ENCODE peak calls at places on chromosomes 16 and 17, in eight cellular contexts. D, Z, L, V, E, W, H and P are unnamed samples.

GRCh38 chr17:57881783-57882291 is 32.0 kb upstream of the MRPS23 start:
- DNase-seq in H (no peak), Z (no peak), E (no peak), W (no peak), D (no peak), V (no peak), L (no peak), P (no peak)

GRCh38 chr16:48559462-48560211 is 50.3 kb downstream of the N4BP1 start:
- DNase-seq in V (no peak), L (no peak), H (no peak), D (no peak), Z (no peak), E (no peak), W (no peak), P (no peak)

GRCh38 chr16:67917140-67917851 is 14.4 kb downstream of the CTRL start:
- DNase-seq in E (no peak), D (no peak), L (no peak), V (no peak), H (no peak), Z (no peak), W (no peak), P (no peak)

GRCh38 chr17:71273451-71273850 is 847.4 kb upstream of the SOX9 start:
- DNase-seq in H (no peak), Z (no peak), D (no peak), W (peak; percentile 12), E (no peak), V (no peak), L (no peak), P (no peak)

GRCh38 chr17:82887255-82888164 is 47.7 kb upstream of the ZNF750 start:
- DNase-seq in H (no peak), L (no peak), D (no peak), Z (no peak), W (no peak), V (no peak), E (no peak), P (no peak)

GRCh38 chr16:85240982-85241924 is 129.0 kb upstream of the CIBAR2 start:
- DNase-seq in E (no peak), D (no peak), Z (no peak), H (no peak), L (no peak), W (no peak), V (no peak), P (no peak)

GRCh38 chr16:47519543-47519942 is 58.4 kb downstream of the PHKB start:
- DNase-seq in H (no peak), W (no peak), D (no peak), L (no peak), Z (no peak), V (no peak), E (no peak), P (no peak)

GRCh38 chr17:65394811-65395472 is 166.5 kb downstream of the AXIN2 start:
- DNase-seq in E (no peak), D (no peak), L (no peak), V (no peak), W (no peak), H (no peak), Z (no peak), P (no peak)

GRCh38 chr17:28364665-28365363 is at the start of gene SEBOX:
- DNase-seq in D (no peak), Z (no peak), E (no peak), L (no peak), W (no peak), H (no peak), V (no peak), P (no peak)

GRCh38 chr16:84907575-84907974 is 87.8 kb downstream of the CRISPLD2 start:
- DNase-seq in W (no peak), L (peak; percentile 55), E (no peak), Z (no peak), H (no peak), V (peak; percentile 84), D (no peak), P (peak; percentile 71)

DNA sequence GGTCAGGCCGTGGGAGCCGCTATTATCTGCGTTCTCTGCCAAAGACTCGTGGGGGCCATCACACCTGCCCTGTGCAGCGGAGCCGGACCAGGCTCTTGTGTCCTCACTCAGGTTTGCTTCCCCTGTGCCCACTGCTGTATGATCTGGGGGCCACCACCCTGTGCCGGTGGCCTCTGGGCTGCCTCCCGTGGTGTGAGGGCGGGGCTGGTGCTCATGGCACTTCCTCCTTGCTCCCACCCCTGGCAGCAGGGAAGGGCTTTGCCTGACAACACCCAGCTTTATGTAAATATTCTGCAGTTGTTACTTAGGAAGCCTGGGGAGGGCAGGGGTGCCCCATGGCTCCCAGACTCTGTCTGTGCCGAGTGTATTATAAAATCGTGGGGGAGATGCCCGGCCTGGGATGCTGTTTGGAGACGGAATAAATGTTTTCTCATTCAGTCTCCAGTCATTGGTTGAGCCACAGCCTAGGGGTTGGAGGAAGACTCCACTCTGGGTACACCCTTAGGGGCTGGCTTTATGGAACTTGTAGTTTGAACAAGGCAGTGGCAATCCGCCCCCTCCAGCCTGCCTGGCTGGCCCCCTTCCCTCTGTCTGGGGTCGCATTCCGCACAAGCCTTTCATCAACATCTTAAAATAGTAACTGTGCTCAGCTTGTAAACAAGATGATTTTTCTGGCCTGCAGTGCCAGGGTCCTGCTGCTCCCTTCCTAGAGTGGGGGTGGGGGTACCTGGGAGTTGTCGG is 4.1 kb downstream of the SYNGR2 start:
- DNase-seq in V (peak; percentile 80), E (no peak), D (no peak), H (no peak), Z (no peak), L (no peak), W (no peak), P (no peak)
- H3K4me3 ChIP-seq in V (no peak overlapping the region), E (peak overlapping the region; percentile 70), D (no peak overlapping the region), H (no peak overlapping the region), Z (no peak overlapping the region), L (no peak overlapping the region), W (no peak overlapping the region), P (no peak overlapping the region)

GRCh38 chr16:70472786-70473433 is 18.5 kb downstream of the FCSK start:
- DNase-seq in W (no peak), H (no peak), L (no peak), Z (no peak), D (no peak), V (no peak), E (no peak), P (no peak)

GRCh38 chr16:70470141-70470926 is 15.9 kb downstream of the FCSK start:
- DNase-seq in L (no peak), E (no peak), W (no peak), D (no peak), Z (no peak), H (no peak), V (no peak), P (no peak)

GRCh38 chr16:70473446-70474319 is 19.3 kb downstream of the FCSK start:
- DNase-seq in L (no peak), D (no peak), Z (no peak), E (no peak), W (no peak), V (no peak), H (peak; percentile 51), P (no peak)

GRCh38 chr16:70468776-70469525 is 14.6 kb downstream of the FCSK start:
- DNase-seq in V (no peak), Z (no peak), D (no peak), H (no peak), E (no peak), L (no peak), W (no peak), P (no peak)

DNA sequence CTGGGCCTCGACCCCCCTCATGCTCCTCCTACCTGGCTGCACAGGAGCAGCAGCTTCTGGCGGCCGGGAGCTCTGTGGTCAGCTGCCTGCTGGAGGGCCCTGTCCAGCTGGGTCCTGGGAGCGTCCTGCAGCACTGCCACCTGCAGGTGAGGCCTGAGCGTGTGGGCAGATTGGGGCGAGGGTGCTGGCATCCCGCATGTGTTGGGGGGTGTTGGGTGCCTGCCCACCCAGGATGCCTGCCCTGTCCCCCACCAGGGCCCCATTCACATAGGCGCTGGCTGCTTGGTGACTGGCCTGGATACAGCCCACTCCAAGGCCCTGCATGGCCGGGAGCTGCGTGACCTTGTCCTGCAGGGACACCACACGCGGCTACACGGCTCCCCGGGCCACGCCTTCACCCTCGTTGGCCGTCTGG is 16.5 kb downstream of the FCSK start:
- DNase-seq in L (peak; percentile 20), W (no peak), E (no peak), D (peak; percentile 66), H (peak; percentile 87), Z (no peak), V (no peak), P (no peak)
- H3K4me3 ChIP-seq in L (no peak overlapping the region), W (no peak overlapping the region), E (no peak overlapping the region), D (no peak overlapping the region), H (no peak overlapping the region), Z (no peak overlapping the region), V (no peak overlapping the region), P (no peak overlapping the region)

GRCh38 chr16:21667575-21667974 is 3.8 kb downstream of the OTOA start:
- DNase-seq in W (no peak), D (no peak), Z (no peak), E (no peak), H (no peak), L (no peak), V (no peak), P (no peak)

GRCh38 chr16:21666772-21667171 is 3.0 kb downstream of the OTOA start:
- DNase-seq in W (no peak), V (no peak), H (peak; percentile 34), E (no peak), D (no peak), Z (no peak), L (no peak), P (no peak)

GRCh38 chr16:21664801-21665492 is 1.2 kb downstream of the OTOA start:
- DNase-seq in H (no peak), W (no peak), V (no peak), E (no peak), D (no peak), L (no peak), Z (no peak), P (no peak)

GRCh38 chr16:21659124-21659523 is 4.6 kb upstream of the OTOA start:
- DNase-seq in E (no peak), H (no peak), D (no peak), V (no peak), W (no peak), Z (no peak), L (no peak), P (no peak)

DNA sequence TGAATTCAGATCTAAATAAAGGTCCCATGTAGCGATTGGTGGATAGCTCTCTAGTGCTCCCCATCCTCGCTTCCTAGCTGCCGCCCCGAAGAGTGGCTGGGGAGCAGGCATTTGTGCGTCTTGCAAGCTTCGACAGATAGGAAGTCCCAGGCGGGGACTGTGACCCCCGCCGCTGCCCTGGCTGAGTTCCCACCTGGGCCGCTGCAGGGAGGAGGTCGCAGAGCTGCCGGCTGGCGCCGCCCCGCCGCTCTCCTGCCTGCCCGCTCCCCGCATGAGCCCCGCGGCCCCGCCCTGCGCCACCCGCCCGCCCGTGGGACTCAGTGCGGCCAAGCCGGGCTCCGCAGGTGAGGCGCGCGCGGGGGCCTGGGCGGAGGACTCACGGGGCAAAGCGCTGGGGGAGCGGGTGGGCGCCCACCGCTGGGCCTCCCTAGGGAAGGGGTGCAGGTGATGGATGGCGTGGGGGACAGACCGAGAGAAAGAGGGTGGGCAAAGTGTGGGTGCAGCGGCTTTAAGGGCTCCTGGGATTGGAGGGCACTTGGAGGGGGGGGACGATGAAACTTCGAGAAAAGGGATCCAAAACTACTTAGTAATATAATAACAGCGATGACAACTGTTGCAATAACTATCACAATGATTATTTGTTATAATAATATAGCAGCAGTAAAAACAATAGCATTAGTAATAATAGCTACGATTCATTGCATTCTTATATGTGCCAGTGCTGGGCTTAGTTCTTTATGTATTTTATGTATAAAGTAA is at the start of gene OTOA:
- DNase-seq in Z (no peak), L (no peak), D (no peak), W (no peak), E (no peak), H (peak; percentile 74), V (no peak), P (no peak)
- H3K4me3 ChIP-seq in Z (peak within 1 kb of the TSS; percentile 37), L (peak within 1 kb of the TSS; percentile 21), D (peak within 1 kb of the TSS; percentile 8), W (no peak within 1 kb of the TSS), E (no peak within 1 kb of the TSS), H (no peak within 1 kb of the TSS), V (peak within 1 kb of the TSS; percentile 33), P (peak within 1 kb of the TSS; percentile 31)

GRCh38 chr17:78416791-78417530 is 38.5 kb downstream of the PGS1 start:
- DNase-seq in H (no peak), E (no peak), Z (no peak), D (no peak), V (no peak), W (no peak), L (no peak), P (no peak)
- H3K4me3 ChIP-seq in H (no peak overlapping the region), E (no peak overlapping the region), Z (no peak overlapping the region), D (no peak overlapping the region), V (no peak overlapping the region), W (no peak overlapping the region), L (no peak overlapping the region), P (no peak overlapping the region)